ENCODE peak calls at places on chromosomes 1 and 21, in six cellular contexts. F is IMR-90, P is neuronal stem cell, Q is mesenchymal stem cell, J is trophoblast cell, N is H1. D is an unnamed sample.

GRCh38 chr21:39670741-39671140 is 58.0 kb downstream of the B3GALT5 start:
- DNase-seq in Q (no peak), J (no peak), P (no peak), N (no peak), F (no peak), D (no peak)

GRCh38 chr1:157490337-157491165 is 61.8 kb downstream of the FCRL5 start:
- DNase-seq in P (peak), J (peak), Q (peak), N (peak), F (peak), D (peak)

GRCh38 chr21:39022901-39023693 is 160.2 kb downstream of the PSMG1 start:
- DNase-seq in J (peak), N (no peak), Q (peak), F (peak), P (no peak), D (no peak)

GRCh38 chr1:156892190-156893047 is 1.1 kb upstream of the PEAR1 start:
- DNase-seq in F (peak), P (peak), Q (peak), J (peak), N (peak), D (peak)

GRCh38 chr1:84086189-84086588 is 57.9 kb upstream of the PRKACB start:
- DNase-seq in P (no peak), N (no peak), J (no peak), Q (no peak), F (no peak), D (no peak)

GRCh38 chr1:50163674-50164073 is 55.0 kb downstream of the ELAVL4 start:
- DNase-seq in J (no peak), Q (no peak), F (no peak), P (no peak), N (no peak), D (peak)

GRCh38 chr1:237864338-237865244 is 26.1 kb downstream of the ZP4 start:
- DNase-seq in P (peak), N (peak), F (no peak), Q (peak), J (peak), D (peak)

GRCh38 chr1:46133181-46133658 is 791 bp upstream of the PIK3R3 start:
- DNase-seq in J (no peak), P (no peak), Q (no peak), N (no peak), F (no peak), D (no peak)

GRCh38 chr1:240575976-240576666 is 35.8 kb downstream of the GREM2 start:
- DNase-seq in Q (peak), J (no peak), F (peak), N (no peak), P (no peak), D (no peak)

GRCh38 chr1:28926629-28927441 is 12.5 kb downstream of the EPB41 start:
- DNase-seq in J (no peak), N (no peak), P (no peak), Q (no peak), F (peak), D (no peak)

GRCh38 chr1:156481527-156481926 is 19.0 kb downstream of the MEF2D start:
- DNase-seq in P (no peak), F (no peak), Q (no peak), J (no peak), N (no peak), D (no peak)

GRCh38 chr1:189708674-189709073 is 769.0 kb downstream of the BRINP3 start:
- DNase-seq in N (no peak), F (peak), Q (no peak), J (no peak), P (no peak), D (peak)

GRCh38 chr1:157286646-157287420 is 148.6 kb upstream of the ETV3 start:
- DNase-seq in P (no peak), J (no peak), Q (no peak), N (no peak), F (no peak), D (peak)

GRCh38 chr1:245201827-245202226 is 47.0 kb downstream of the KIF26B start:
- DNase-seq in P (no peak), F (no peak), Q (no peak), N (no peak), J (no peak), D (no peak)

GRCh38 chr1:8408151-8408839 is 90.4 kb downstream of the SLC45A1 start:
- DNase-seq in J (no peak), Q (peak), P (no peak), N (no peak), F (peak), D (no peak)

GRCh38 chr1:214074477-214074876 is 86.7 kb downstream of the PROX1 start:
- DNase-seq in Q (no peak), N (no peak), J (no peak), P (no peak), F (no peak), D (no peak)

GRCh38 chr1:26046313-26047031 is 554 bp upstream of the SLC30A2 start:
- DNase-seq in F (no peak), N (no peak), Q (no peak), J (no peak), P (no peak), D (no peak)

GRCh38 chr1:58619286-58620054 is 42.4 kb upstream of the TACSTD2 start:
- DNase-seq in F (no peak), J (no peak), P (no peak), N (no peak), Q (no peak), D (no peak)

GRCh38 chr1:3732747-3733602 is 19.3 kb upstream of the CCDC27 start:
- DNase-seq in J (no peak), F (no peak), Q (no peak), N (no peak), P (no peak), D (peak)
- H3K14ac ChIP-seq in J (no peak), F (no peak), Q (no peak), N (no peak), P (peak), D (no peak)

DNA sequence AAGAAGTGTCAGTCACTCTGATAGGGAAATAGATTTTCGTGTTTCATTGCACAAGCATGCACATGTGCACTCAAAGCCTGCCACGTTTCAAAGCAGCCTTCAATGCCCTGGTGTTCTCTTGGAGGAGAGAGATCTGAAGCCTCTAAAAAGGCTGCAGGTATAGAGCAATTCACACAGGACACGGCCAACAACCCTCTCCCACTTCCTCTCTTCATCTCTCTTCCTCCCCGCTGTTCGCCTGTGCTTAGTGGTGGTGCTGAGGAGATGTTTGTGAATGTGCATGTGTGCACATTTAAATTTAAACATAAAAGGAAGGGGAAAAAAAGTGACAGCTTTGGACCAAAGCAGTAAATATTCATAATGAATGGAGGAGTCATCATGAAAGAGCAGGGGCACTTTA is 117.8 kb downstream of the NUF2 start:
- DNase-seq in J (no peak), N (no peak), F (no peak), P (no peak), Q (no peak), D (no peak)
- H3K14ac ChIP-seq in J (no peak), N (no peak), F (no peak), P (no peak), Q (no peak), D (no peak)

GRCh38 chr21:34820051-34820450 is 151.3 kb downstream of the CLIC6 start:
- DNase-seq in J (no peak), N (no peak), F (no peak), Q (no peak), P (no peak), D (peak)

GRCh38 chr21:34821717-34822116 is 152.9 kb downstream of the CLIC6 start:
- DNase-seq in J (no peak), F (no peak), N (no peak), Q (no peak), P (no peak), D (no peak)

GRCh38 chr21:34817821-34818662 is 149.2 kb downstream of the CLIC6 start:
- DNase-seq in F (no peak), Q (no peak), J (no peak), N (no peak), P (no peak), D (no peak)

GRCh38 chr21:34818663-34819158 is 149.9 kb downstream of the CLIC6 start:
- DNase-seq in Q (no peak), F (peak), P (no peak), J (no peak), N (no peak), D (no peak)

DNA sequence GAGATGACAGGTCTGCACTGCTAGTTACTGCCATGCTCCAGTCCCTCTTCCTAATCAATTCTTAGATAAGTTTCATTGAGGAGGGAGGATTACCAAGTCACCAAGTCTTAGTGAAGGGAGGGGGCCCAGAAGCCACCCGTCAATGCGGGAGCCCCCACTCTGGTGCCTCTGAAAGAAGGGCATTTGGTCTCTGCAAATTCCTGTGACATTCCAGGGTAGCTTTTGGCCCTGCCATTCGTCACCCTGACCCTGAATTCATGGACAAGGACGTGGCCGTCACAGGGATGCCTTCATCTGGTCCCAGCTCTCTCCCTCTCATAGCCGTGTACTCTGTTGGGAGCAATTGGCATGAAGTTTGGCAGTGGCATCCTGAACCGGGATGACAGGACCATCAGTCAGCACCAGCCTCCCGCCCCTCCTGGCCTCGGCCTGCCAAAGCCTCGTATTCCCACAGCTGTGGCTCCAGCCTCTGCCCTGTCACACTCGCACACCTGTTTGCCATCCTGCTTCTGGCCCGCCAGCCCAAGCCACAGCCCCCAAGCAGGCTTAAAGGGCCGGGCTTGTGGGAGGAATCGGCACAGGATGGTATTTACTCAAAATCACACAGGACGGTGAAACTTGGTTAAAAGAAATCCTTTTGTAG is 150.7 kb downstream of the CLIC6 start:
- DNase-seq in N (no peak), Q (no peak), F (no peak), P (peak), J (no peak), D (no peak)
- H3K14ac ChIP-seq in N (no peak), Q (no peak), F (peak), P (no peak), J (peak), D (no peak)

DNA sequence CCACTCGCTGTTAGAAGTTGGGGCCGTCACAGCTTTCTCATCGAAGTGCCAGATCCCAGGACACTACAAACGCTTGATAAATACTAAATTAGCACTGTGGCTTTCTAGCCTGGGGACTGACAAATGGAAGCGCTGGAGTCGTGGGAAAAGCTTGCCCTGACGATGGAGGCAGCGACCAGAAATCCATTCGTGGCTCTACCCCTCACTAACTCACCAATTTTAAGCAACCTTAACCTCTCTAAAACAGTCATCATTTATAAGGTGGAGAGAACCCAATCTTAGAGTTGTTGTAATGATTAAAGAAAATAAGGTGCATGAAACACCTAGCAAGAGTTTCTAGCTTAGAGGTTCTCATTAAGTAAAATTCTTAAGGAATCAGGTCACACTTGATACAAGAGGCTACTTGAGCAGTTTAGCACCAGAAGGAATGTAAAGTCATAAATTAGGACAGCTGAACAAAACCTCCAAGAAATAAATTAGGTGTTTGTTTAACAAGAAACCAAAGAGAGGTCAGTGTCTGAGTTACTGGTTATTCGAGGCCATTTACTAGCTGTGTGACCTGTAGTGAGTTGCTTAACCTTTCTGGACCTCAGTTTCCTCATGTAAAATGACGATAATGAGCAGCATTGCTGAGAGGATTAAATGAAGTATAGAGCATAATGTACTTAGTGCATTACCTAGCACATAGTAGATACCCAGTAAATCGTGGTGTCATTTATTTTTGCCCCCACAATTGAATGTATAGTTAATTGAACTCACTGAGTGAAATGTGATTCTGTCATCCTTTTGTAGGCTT is 761 bp upstream of the ELK4 start:
- DNase-seq in P (no peak), Q (peak), J (no peak), F (no peak), N (no peak), D (no peak)
- H3K14ac ChIP-seq in P (no peak), Q (no peak), J (peak), F (peak), N (no peak), D (peak)

GRCh38 chr1:85626818-85627217 is 46.3 kb downstream of the CCN1 start:
- DNase-seq in J (no peak), F (no peak), Q (no peak), P (no peak), N (no peak), D (no peak)
- H3K14ac ChIP-seq in J (no peak), F (no peak), Q (no peak), P (no peak), N (no peak), D (no peak)

D was measured in H9.